ENCODE peak calls at places on chromosomes 2 and 18, in four cellular contexts. B, C, L and Z are unnamed samples. For H3K4me1, the result is how much of the 10 kb centered on the place peaks cover.

GRCh38 chr2:88919087-88919738 is 227.7 kb downstream of the RPIA start:
- DNase-seq in C (peak), L (peak), B (no peak), Z (no peak)

GRCh38 chr2:116716038-116716437 is 1098.5 kb upstream of the DDX18 start:
- DNase-seq in B (no peak), C (no peak), L (no peak), Z (no peak)

GRCh38 chr2:121776885-121777698 is 21.6 kb downstream of the TSN start:
- DNase-seq in L (no peak), B (no peak), C (no peak), Z (no peak)

GRCh38 chr2:233100192-233100998 is 40.3 kb downstream of the INPP5D start:
- DNase-seq in L (peak), C (no peak), B (no peak), Z (peak)

GRCh38 chr2:54341656-54342055 is 85.6 kb upstream of the TSPYL6 start:
- DNase-seq in L (no peak), B (no peak), C (no peak), Z (no peak)

GRCh38 chr2:170680172-170680913 is 34.8 kb upstream of the SP5 start:
- DNase-seq in B (no peak), C (no peak), L (no peak), Z (no peak)

GRCh38 chr2:9232886-9233285 is 26.3 kb downstream of the ASAP2 start:
- DNase-seq in L (no peak), C (no peak), B (no peak), Z (no peak)

GRCh38 chr2:223979730-223980396 is 22.6 kb downstream of the MRPL44 start:
- DNase-seq in B (no peak), C (no peak), L (no peak), Z (no peak)

GRCh38 chr2:163191372-163191771 is 352.8 kb upstream of the KCNH7 start:
- DNase-seq in C (peak), L (no peak), B (no peak), Z (peak)

GRCh38 chr18:57743008-57743407 is 60.1 kb downstream of the ATP8B1 start:
- DNase-seq in B (no peak), C (no peak), L (no peak), Z (no peak)

GRCh38 chr2:65228249-65228750 is 669 bp downstream of the ACTR2 start:
- DNase-seq in C (peak), B (no peak), L (peak), Z (peak)

GRCh38 chr18:7847357-7847756 is 280.2 kb downstream of the PTPRM start:
- DNase-seq in L (no peak), C (no peak), B (no peak), Z (no peak)

GRCh38 chr2:109339519-109339991 is 210.6 kb downstream of the SH3RF3 start:
- DNase-seq in L (no peak), B (peak), C (no peak), Z (no peak)

GRCh38 chr18:44320619-44321460 is 359.8 kb upstream of the SETBP1 start:
- DNase-seq in C (no peak), L (no peak), B (peak), Z (no peak)

GRCh38 chr2:216108310-216108966 is 710 bp upstream of the XRCC5 start:
- DNase-seq in L (no peak), C (peak), B (peak), Z (no peak)

DNA sequence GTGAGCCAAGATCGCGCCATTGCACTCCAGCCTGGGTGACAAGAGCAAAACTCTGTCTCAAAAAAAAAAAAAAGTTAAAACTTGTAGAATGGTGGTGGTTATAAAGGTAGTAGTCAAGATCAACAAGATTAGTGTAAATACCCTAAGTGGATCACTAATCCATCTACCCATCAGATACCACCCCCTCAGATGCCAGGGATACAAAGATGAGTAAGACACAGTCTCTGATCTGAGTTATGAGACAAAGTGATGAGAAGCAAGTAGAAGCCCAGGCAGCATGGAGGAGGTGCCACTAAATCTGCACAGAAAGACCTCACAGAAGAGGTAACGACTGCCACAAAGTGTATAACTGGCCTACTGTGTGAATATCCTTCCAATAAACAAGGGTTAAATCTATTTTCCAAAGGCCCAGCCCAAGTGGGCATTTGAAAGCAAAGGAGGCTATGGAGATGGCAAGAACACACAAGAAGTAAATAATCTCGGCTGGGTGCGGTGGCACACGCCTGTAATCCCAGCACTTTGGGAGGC is 20.2 kb downstream of the NFE2L2 start:
- DNase-seq in C (no peak), B (no peak), L (no peak), Z (no peak)
- H3K4me1 ChIP-seq in C (half or more), B (under half), L (under half), Z (half or more)

DNA sequence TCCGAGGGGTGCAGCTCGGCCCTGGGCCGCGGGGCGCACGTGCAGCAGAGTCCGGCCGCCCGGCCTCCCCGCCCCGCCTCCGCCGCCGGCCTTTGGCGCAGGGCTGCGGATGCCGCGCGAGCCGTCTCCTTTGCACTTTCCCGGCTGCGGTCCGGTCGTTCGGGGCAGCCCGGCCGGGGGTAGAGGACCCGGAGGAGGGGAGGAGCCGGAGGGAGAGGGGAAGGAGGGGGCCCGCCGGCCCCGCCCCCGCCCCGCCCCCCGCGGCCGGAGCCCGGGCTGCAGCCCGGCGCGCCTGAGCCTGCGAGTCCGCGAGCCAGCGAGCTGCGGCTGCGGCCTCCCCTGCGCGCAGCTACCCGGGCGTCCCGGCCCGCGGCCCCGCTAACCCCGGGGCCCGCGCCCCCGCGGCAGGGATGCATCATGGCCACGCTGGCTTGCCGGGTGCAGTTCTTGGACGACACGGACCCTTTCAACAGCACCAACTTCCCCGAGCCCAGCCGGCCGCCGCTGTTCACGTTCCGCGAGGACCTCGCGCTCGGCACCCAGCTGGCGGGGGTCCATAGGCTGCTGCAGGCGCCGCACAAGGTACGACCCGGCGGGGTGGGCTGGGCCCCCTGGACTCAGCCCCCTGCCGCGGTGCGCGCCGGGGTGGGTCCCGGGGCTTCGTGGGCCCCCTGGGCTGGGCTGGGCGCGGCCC is at the start of gene FHOD3:
- DNase-seq in B (peak), L (no peak), C (no peak), Z (no peak)
- H3K27ac ChIP-seq in B (no peak), L (no peak), C (no peak), Z (no peak)

GRCh38 chr2:105732955-105733607 is 11.6 kb upstream of the NCK2 start:
- DNase-seq in B (no peak), L (no peak), C (no peak), Z (no peak)
- H3K4me1 ChIP-seq in B (under half), L (under half), C (under half), Z (under half)

DNA sequence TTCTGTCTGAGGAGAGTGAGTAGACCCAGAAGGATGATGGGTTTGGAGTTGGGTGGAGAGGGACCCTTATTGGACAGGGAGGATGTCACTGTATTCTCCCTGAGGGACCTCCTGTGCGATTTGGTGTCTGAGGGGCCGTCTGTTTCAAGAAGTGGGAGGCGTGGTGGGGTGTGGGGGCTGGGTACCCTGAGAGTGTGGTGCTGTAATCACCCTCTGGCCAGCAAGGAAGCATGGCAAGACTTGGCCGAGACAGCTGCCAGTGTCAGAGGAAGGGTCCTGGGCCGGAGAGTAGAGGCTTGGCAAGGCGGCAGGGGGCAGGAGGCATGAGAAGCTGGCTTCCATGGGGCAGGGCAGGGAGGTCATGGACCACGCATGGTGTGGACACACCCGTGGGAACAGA is 43.1 kb downstream of the CTIF start:
- DNase-seq in C (no peak), L (no peak), B (no peak), Z (no peak)
- H3K27ac ChIP-seq in C (no peak), L (no peak), B (no peak), Z (no peak)

GRCh38 chr2:43022896-43023295 is 203.5 kb downstream of the ZFP36L2 start:
- DNase-seq in C (no peak), B (no peak), L (no peak), Z (no peak)
- H3K4me1 ChIP-seq in C (under half), B (under half), L (under half), Z (under half)

GRCh38 chr2:4219121-4219520 is 515.7 kb downstream of the DCDC2C start:
- DNase-seq in L (no peak), B (no peak), C (peak), Z (no peak)
- H3K27ac ChIP-seq in L (no peak), B (no peak), C (peak), Z (no peak)